ENCODE peak calls at places on chromosomes 13 and 19, in seven cellular contexts. S is CD8-positive, alpha-beta T cell; M is transverse colon; N is type B pancreatic cell; Z is lung; V is fibroblast of pulmonary artery; W is uterus. D is an unnamed sample.

GRCh38 chr13:59408738-59409137 is 755.0 kb downstream of the DIAPH3 start:
- DNase-seq in N (no peak), M (no peak), Z (no peak), S (no peak), W (no peak), V (no peak), D (no peak)

GRCh38 chr13:94595006-94595942 is 678 bp downstream of the TGDS start:
- DNase-seq in Z (no peak), M (peak; percentile 29), W (no peak), S (peak; percentile 28), V (peak; percentile 17), N (no peak), D (no peak)

GRCh38 chr19:12777217-12778019 is 2.1 kb upstream of the HOOK2 start:
- DNase-seq in Z (peak; percentile 78), V (peak; percentile 80), N (peak; percentile 89), W (peak; percentile 83), S (peak; percentile 76), M (peak; percentile 87), D (peak; percentile 94)

GRCh38 chr19:6522712-6523111 is 8.1 kb upstream of the TNFSF9 start:
- DNase-seq in S (no peak), N (no peak), V (no peak), W (no peak), M (no peak), Z (no peak), D (no peak)

GRCh38 chr19:49894879-49895565 is 1.7 kb downstream of the IL4I1 start:
- DNase-seq in V (no peak), M (no peak), W (no peak), S (no peak), N (no peak), Z (no peak), D (no peak)

GRCh38 chr19:6718741-6719539 is 1.5 kb downstream of the C3 start:
- DNase-seq in S (no peak), N (no peak), W (no peak), V (peak; percentile 75), Z (peak; percentile 75), M (no peak), D (no peak)

GRCh38 chr13:71876648-71877279 is 9.8 kb upstream of the DACH1 start:
- DNase-seq in V (no peak), S (no peak), Z (no peak), N (no peak), M (no peak), W (no peak), D (no peak)

GRCh38 chr13:37306778-37307544 is 201.5 kb upstream of the CSNK1A1L start:
- DNase-seq in Z (no peak), W (no peak), S (no peak), N (no peak), V (peak; percentile 93), M (no peak), D (no peak)

GRCh38 chr19:35045667-35046300 is 4.3 kb downstream of the HPN start:
- DNase-seq in Z (no peak), W (no peak), M (no peak), V (peak; percentile 32), N (no peak), S (no peak), D (no peak)

GRCh38 chr19:41877916-41878905 is 1.1 kb downstream of the CD79A start:
- DNase-seq in W (no peak), Z (no peak), S (no peak), N (no peak), V (no peak), M (peak; percentile 26), D (no peak)

GRCh38 chr19:41876847-41877489 is at the start of gene CD79A:
- DNase-seq in N (no peak), M (peak; percentile 67), S (no peak), V (no peak), W (no peak), Z (no peak), D (no peak)

GRCh38 chr19:41879670-41880328 is 2.7 kb downstream of the CD79A start:
- DNase-seq in V (no peak), N (no peak), Z (no peak), M (no peak), S (no peak), W (no peak), D (no peak)

GRCh38 chr19:41879080-41879479 is 2.0 kb downstream of the CD79A start:
- DNase-seq in V (no peak), Z (no peak), S (no peak), M (no peak), N (no peak), W (no peak), D (no peak)

DNA sequence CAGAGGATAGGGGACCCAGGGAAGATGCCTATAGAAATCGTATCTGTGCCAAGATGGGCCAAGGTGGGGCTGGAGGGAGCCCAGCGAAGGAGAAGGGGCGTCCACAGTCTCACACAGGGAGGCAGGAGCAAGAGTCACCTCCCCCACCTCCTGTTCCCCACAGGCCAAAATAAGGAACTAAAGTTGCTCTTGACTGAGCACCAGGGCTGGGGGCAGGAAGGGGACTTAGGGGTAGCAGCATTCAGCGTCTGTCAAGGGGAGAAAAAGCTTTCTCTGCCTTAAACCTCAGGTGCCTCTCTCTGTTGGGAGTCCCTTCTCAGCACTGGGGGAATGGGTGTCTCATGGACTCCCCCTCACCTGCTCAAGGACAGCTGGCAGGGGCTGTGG is 404 bp downstream of the CD79A start:
- DNase-seq in V (no peak), W (no peak), N (no peak), Z (no peak), S (no peak), M (peak; percentile 37), D (no peak)
- TF ChIP-seq CTCF in V (no peak), W (no peak), N (no peak), Z (no peak), S (no peak), M (no peak), D (no peak)

GRCh38 chr19:51567583-51567982 is 3.5 kb upstream of the ZNF175 start:
- DNase-seq in V (no peak), W (no peak), M (no peak), S (no peak), N (no peak), Z (no peak), D (no peak)

GRCh38 chr19:51566489-51567100 is 4.5 kb upstream of the ZNF175 start:
- DNase-seq in N (no peak), Z (no peak), S (no peak), W (no peak), V (no peak), M (no peak), D (no peak)

GRCh38 chr19:51565583-51565982 is 5.5 kb upstream of the ZNF175 start:
- DNase-seq in W (no peak), M (no peak), N (no peak), S (no peak), V (no peak), Z (no peak), D (peak; percentile 69)

GRCh38 chr19:51568456-51568855 is 2.6 kb upstream of the ZNF175 start:
- DNase-seq in N (no peak), W (no peak), M (no peak), V (no peak), S (no peak), Z (no peak), D (no peak)

DNA sequence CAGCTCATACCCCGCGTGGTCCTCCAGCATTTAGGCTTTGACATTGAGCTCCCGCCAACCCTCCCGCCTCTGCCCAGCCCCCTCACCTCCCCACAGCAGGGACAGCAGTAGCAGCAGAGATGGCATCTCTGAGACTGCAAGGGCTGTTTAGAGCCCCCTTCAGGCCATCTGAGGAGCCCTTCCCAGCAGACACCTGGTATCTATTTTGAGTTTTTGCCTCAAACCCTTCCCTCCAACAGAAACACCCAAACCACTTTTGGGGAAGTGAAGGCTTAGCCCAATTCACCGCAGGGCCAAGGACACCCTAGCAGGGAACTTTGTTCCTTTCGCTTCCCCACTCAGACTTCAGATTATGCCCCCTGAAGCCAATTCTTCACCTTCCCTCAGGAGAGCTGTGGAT is 6.3 kb upstream of the ZNF175 start:
- DNase-seq in W (no peak), Z (no peak), V (no peak), M (no peak), S (no peak), N (no peak), D (no peak)
- TF ChIP-seq CTCF in W (no peak), Z (no peak), V (no peak), M (no peak), S (no peak), N (no peak), D (no peak)

GRCh38 chr19:50898018-50898417 is 13.2 kb downstream of the KLK4 start:
- DNase-seq in Z (no peak), V (no peak), W (no peak), M (no peak), S (no peak), N (no peak), D (no peak)

GRCh38 chr19:50896591-50897190 is 14.5 kb downstream of the KLK4 start:
- DNase-seq in S (no peak), M (no peak), Z (no peak), N (no peak), W (no peak), V (peak; percentile 25), D (no peak)

GRCh38 chr19:50899549-50899948 is 11.6 kb downstream of the KLK4 start:
- DNase-seq in V (no peak), S (no peak), Z (no peak), M (no peak), W (no peak), N (no peak), D (no peak)

GRCh38 chr19:50897191-50897607 is 14.0 kb downstream of the KLK4 start:
- DNase-seq in Z (no peak), V (no peak), M (no peak), N (no peak), W (no peak), S (no peak), D (no peak)

DNA sequence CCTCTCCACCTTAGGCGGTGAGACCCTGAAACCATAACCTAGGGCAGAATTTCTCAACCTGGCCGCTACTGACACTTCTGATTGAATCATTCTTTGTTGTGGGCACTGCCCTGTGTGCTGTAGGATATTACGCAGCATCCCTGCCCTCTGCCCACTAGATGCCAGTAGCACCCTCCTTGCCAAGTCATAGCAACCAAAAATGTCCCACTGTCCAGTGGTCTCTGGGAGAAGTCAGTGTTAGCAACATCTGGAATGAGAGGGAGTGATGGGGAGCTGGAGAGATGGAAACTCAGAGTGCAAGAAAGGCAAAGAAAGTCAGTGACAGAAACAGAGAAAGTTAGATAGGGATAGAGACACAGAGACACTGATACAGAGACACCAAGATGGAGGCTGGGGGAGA is 13.6 kb downstream of the KLK4 start:
- DNase-seq in Z (no peak), M (no peak), N (no peak), W (no peak), V (no peak), S (no peak), D (no peak)
- TF ChIP-seq CTCF in Z (no peak), M (no peak), N (no peak), W (no peak), V (no peak), S (no peak), D (no peak)

GRCh38 chr19:28706693-28707092 is 506.3 kb downstream of the UQCRFS1 start:
- DNase-seq in M (no peak), Z (no peak), W (no peak), S (no peak), N (no peak), V (no peak), D (no peak)

GRCh38 chr19:28701491-28701890 is 511.5 kb downstream of the UQCRFS1 start:
- DNase-seq in W (no peak), Z (no peak), N (no peak), M (no peak), V (peak; percentile 25), S (no peak), D (no peak)

GRCh38 chr19:28703400-28703956 is 509.5 kb downstream of the UQCRFS1 start:
- DNase-seq in M (no peak), S (no peak), Z (no peak), W (no peak), V (no peak), N (no peak), D (no peak)

GRCh38 chr19:28700176-28700575 is 512.8 kb downstream of the UQCRFS1 start:
- DNase-seq in W (no peak), M (no peak), Z (no peak), N (no peak), V (no peak), S (no peak), D (no peak)

GRCh38 chr19:28705008-28705407 is 507.9 kb downstream of the UQCRFS1 start:
- DNase-seq in V (peak; percentile 80), Z (no peak), M (no peak), S (no peak), W (no peak), N (no peak), D (no peak)
- TF ChIP-seq CTCF in V (peak; percentile 50), Z (no peak), M (no peak), S (no peak), W (no peak), N (peak; percentile 67), D (peak; percentile 64)